ENCODE peak calls at places on chromosomes 4 and X, in four cellular contexts. One of them, this sample, is unnamed.

GRCh38 chr4:127832585-127832984 is 48.1 kb upstream of the PLK4 start:
- DNase-seq in stimulated activated CD4-positive, alpha-beta T cell treated with anti-CD3 and anti-CD28 coated beads, Interleukin-15, amount 100 ng/mL, for 24 hours: no peak
- DNase-seq in GM13977: peak; percentile 19
- DNase-seq in activated CD8-positive, alpha-beta T cell treated with anti-CD3 and anti-CD28 coated beads, Interleukin-2, amount 10 ng/mL, durations not matched to agents 7 days and 5 days: no peak
- DNase-seq in this sample: no peak

GRCh38 chr4:600850-601515 is 24.4 kb upstream of the PDE6B start:
- DNase-seq in stimulated activated CD4-positive, alpha-beta T cell treated with anti-CD3 and anti-CD28 coated beads, Interleukin-15, amount 100 ng/mL, for 24 hours: peak; percentile 75
- DNase-seq in GM13977: no peak
- DNase-seq in activated CD8-positive, alpha-beta T cell treated with anti-CD3 and anti-CD28 coated beads, Interleukin-2, amount 10 ng/mL, durations not matched to agents 7 days and 5 days: no peak
- DNase-seq in this sample: no peak

GRCh38 chrX:105461013-105461412 is 240.5 kb upstream of the TEX13A start:
- DNase-seq in stimulated activated CD4-positive, alpha-beta T cell treated with anti-CD3 and anti-CD28 coated beads, Interleukin-15, amount 100 ng/mL, for 24 hours: no peak
- DNase-seq in GM13977: no peak
- DNase-seq in activated CD8-positive, alpha-beta T cell treated with anti-CD3 and anti-CD28 coated beads, Interleukin-2, amount 10 ng/mL, durations not matched to agents 7 days and 5 days: no peak
- DNase-seq in this sample: peak; percentile 69

GRCh38 chr4:25710637-25711036 is 55.0 kb downstream of the SLC34A2 start:
- DNase-seq in stimulated activated CD4-positive, alpha-beta T cell treated with anti-CD3 and anti-CD28 coated beads, Interleukin-15, amount 100 ng/mL, for 24 hours: no peak
- DNase-seq in GM13977: no peak
- DNase-seq in activated CD8-positive, alpha-beta T cell treated with anti-CD3 and anti-CD28 coated beads, Interleukin-2, amount 10 ng/mL, durations not matched to agents 7 days and 5 days: no peak
- DNase-seq in this sample: no peak

GRCh38 chr4:168794092-168794707 is 215.9 kb downstream of the CBR4 start:
- DNase-seq in stimulated activated CD4-positive, alpha-beta T cell treated with anti-CD3 and anti-CD28 coated beads, Interleukin-15, amount 100 ng/mL, for 24 hours: no peak
- DNase-seq in GM13977: no peak
- DNase-seq in activated CD8-positive, alpha-beta T cell treated with anti-CD3 and anti-CD28 coated beads, Interleukin-2, amount 10 ng/mL, durations not matched to agents 7 days and 5 days: no peak
- DNase-seq in this sample: no peak

GRCh38 chr4:175263537-175263936 is 345.4 kb downstream of the ADAM29 start:
- DNase-seq in stimulated activated CD4-positive, alpha-beta T cell treated with anti-CD3 and anti-CD28 coated beads, Interleukin-15, amount 100 ng/mL, for 24 hours: no peak
- DNase-seq in GM13977: no peak
- DNase-seq in activated CD8-positive, alpha-beta T cell treated with anti-CD3 and anti-CD28 coated beads, Interleukin-2, amount 10 ng/mL, durations not matched to agents 7 days and 5 days: no peak
- DNase-seq in this sample: no peak

GRCh38 chr4:38082424-38083374 is 122.5 kb downstream of the PTTG2 start:
- DNase-seq in stimulated activated CD4-positive, alpha-beta T cell treated with anti-CD3 and anti-CD28 coated beads, Interleukin-15, amount 100 ng/mL, for 24 hours: no peak
- DNase-seq in GM13977: no peak
- DNase-seq in activated CD8-positive, alpha-beta T cell treated with anti-CD3 and anti-CD28 coated beads, Interleukin-2, amount 10 ng/mL, durations not matched to agents 7 days and 5 days: no peak
- DNase-seq in this sample: no peak

GRCh38 chrX:57669961-57670360 is 10.1 kb downstream of the NLRP2B start:
- DNase-seq in stimulated activated CD4-positive, alpha-beta T cell treated with anti-CD3 and anti-CD28 coated beads, Interleukin-15, amount 100 ng/mL, for 24 hours: no peak
- DNase-seq in GM13977: no peak
- DNase-seq in activated CD8-positive, alpha-beta T cell treated with anti-CD3 and anti-CD28 coated beads, Interleukin-2, amount 10 ng/mL, durations not matched to agents 7 days and 5 days: no peak
- DNase-seq in this sample: no peak

GRCh38 chr4:45172636-45173035 is 446.3 kb upstream of the GNPDA2 start:
- DNase-seq in stimulated activated CD4-positive, alpha-beta T cell treated with anti-CD3 and anti-CD28 coated beads, Interleukin-15, amount 100 ng/mL, for 24 hours: no peak
- DNase-seq in GM13977: no peak
- DNase-seq in activated CD8-positive, alpha-beta T cell treated with anti-CD3 and anti-CD28 coated beads, Interleukin-2, amount 10 ng/mL, durations not matched to agents 7 days and 5 days: no peak
- DNase-seq in this sample: no peak

GRCh38 chr4:109462802-109463201 is 29.2 kb downstream of the SEC24B start:
- DNase-seq in stimulated activated CD4-positive, alpha-beta T cell treated with anti-CD3 and anti-CD28 coated beads, Interleukin-15, amount 100 ng/mL, for 24 hours: no peak
- DNase-seq in GM13977: no peak
- DNase-seq in activated CD8-positive, alpha-beta T cell treated with anti-CD3 and anti-CD28 coated beads, Interleukin-2, amount 10 ng/mL, durations not matched to agents 7 days and 5 days: no peak
- DNase-seq in this sample: peak; percentile 46

GRCh38 chr4:130736436-130737185 is 1640.7 kb downstream of the C4orf33 start:
- DNase-seq in stimulated activated CD4-positive, alpha-beta T cell treated with anti-CD3 and anti-CD28 coated beads, Interleukin-15, amount 100 ng/mL, for 24 hours: no peak
- DNase-seq in GM13977: no peak
- DNase-seq in activated CD8-positive, alpha-beta T cell treated with anti-CD3 and anti-CD28 coated beads, Interleukin-2, amount 10 ng/mL, durations not matched to agents 7 days and 5 days: no peak
- DNase-seq in this sample: no peak

GRCh38 chr4:55722132-55722531 is 86.0 kb upstream of the NMU start:
- DNase-seq in stimulated activated CD4-positive, alpha-beta T cell treated with anti-CD3 and anti-CD28 coated beads, Interleukin-15, amount 100 ng/mL, for 24 hours: no peak
- DNase-seq in GM13977: no peak
- DNase-seq in activated CD8-positive, alpha-beta T cell treated with anti-CD3 and anti-CD28 coated beads, Interleukin-2, amount 10 ng/mL, durations not matched to agents 7 days and 5 days: no peak
- DNase-seq in this sample: no peak

GRCh38 chrX:153488231-153488914 is 6.4 kb upstream of the BGN start:
- DNase-seq in stimulated activated CD4-positive, alpha-beta T cell treated with anti-CD3 and anti-CD28 coated beads, Interleukin-15, amount 100 ng/mL, for 24 hours: no peak
- DNase-seq in GM13977: no peak
- DNase-seq in activated CD8-positive, alpha-beta T cell treated with anti-CD3 and anti-CD28 coated beads, Interleukin-2, amount 10 ng/mL, durations not matched to agents 7 days and 5 days: no peak
- DNase-seq in this sample: no peak

This sample was measured in epithelial cell of esophagus.